ENCODE peak calls at places on chromosomes 7 and 10, in eight cellular contexts. Y is kidney tubule cell; P is activated CD8-positive, alpha-beta memory T cell treated with anti-CD3 and anti-CD28 coated beads, Interleukin-2, amount 50 U/mL, for 48 hours; Z is HCT116; U is GM23338; I is stomach; L is GM12865; D is HuH-7.5. T is an unnamed sample.

GRCh38 chr10:5393529-5393928 is 11.1 kb downstream of the TUBAL3 start:
- DNase-seq in Y (no peak), P (no peak), Z (no peak), U (no peak), I (no peak), L (no peak), D (no peak), T (no peak)

GRCh38 chr7:149824748-149825566 is 13.2 kb upstream of the ZNF862 start:
- DNase-seq in Y (no peak), P (no peak), Z (no peak), U (no peak), I (no peak), L (no peak), D (no peak), T (peak)

GRCh38 chr7:35253680-35254495 is at the start of gene TBX20:
- DNase-seq in Y (peak), P (peak), Z (no peak), U (peak), I (peak), L (peak), D (no peak), T (no peak)

GRCh38 chr7:105713488-105714465 is 132.5 kb upstream of the EFCAB10 start:
- DNase-seq in Y (peak), P (no peak), Z (no peak), U (no peak), I (no peak), L (no peak), D (no peak), T (no peak)

GRCh38 chr10:125093199-125093841 is 67.0 kb downstream of the CTBP2 start:
- DNase-seq in Y (peak), P (no peak), Z (no peak), U (no peak), I (peak), L (no peak), D (no peak), T (no peak)

GRCh38 chr7:89247207-89247606 is 451.7 kb upstream of the TEX47 start:
- DNase-seq in Y (no peak), P (no peak), Z (no peak), U (no peak), I (no peak), L (no peak), D (no peak), T (no peak)

GRCh38 chr10:97889461-97890265 is 40.0 kb downstream of the GOLGA7B start:
- DNase-seq in Y (peak), P (no peak), Z (peak), U (peak), I (no peak), L (no peak), D (no peak), T (no peak)

GRCh38 chr7:140170375-140170774 is 6.4 kb downstream of the KDM7A start:
- DNase-seq in Y (no peak), P (no peak), Z (no peak), U (peak), I (no peak), L (no peak), D (no peak), T (no peak)

GRCh38 chr10:88418871-88419270 is 164.2 kb downstream of the RNLS start:
- DNase-seq in Y (no peak), P (no peak), Z (no peak), U (no peak), I (no peak), L (no peak), D (no peak), T (no peak)

GRCh38 chr7:158958618-158959017 is 102.3 kb downstream of the DYNC2I1 start:
- DNase-seq in Y (no peak), P (no peak), Z (no peak), U (no peak), I (no peak), L (no peak), D (no peak), T (no peak)

GRCh38 chr7:69412331-69413146 is 185.7 kb upstream of the AUTS2 start:
- DNase-seq in Y (peak), P (no peak), Z (no peak), U (no peak), I (no peak), L (peak), D (no peak), T (no peak)

GRCh38 chr7:51314041-51314440 is 2.6 kb downstream of the COBL start:
- DNase-seq in Y (no peak), P (no peak), Z (no peak), U (no peak), I (no peak), L (no peak), D (no peak), T (no peak)

GRCh38 chr10:101241840-101242707 is 12.8 kb upstream of the LBX1 start:
- DNase-seq in Y (no peak), P (no peak), Z (no peak), U (no peak), I (no peak), L (no peak), D (peak), T (no peak)

GRCh38 chr7:69714886-69715571 is 116.8 kb downstream of the AUTS2 start:
- DNase-seq in Y (no peak), P (no peak), Z (no peak), U (no peak), I (no peak), L (peak), D (no peak), T (no peak)

GRCh38 chr10:126059101-126059826 is 162.9 kb downstream of the FANK1 start:
- DNase-seq in Y (peak), P (no peak), Z (no peak), U (no peak), I (no peak), L (no peak), D (no peak), T (no peak)

T was measured in Peyer's patch.